ENCODE peak calls at places on chromosomes 11 and 22, in ten cellular contexts. Z is B cell; T is non-pigmented ciliary epithelial cell; X is GM20000; G is GM23338; J is right atrium auricular region; B is kidney; P is stimulated activated CD4-positive, alpha-beta T cell treated with anti-CD3 and anti-CD28 coated beads, Interleukin-4, amount 100 ng/mL, for 48 hours; S is activated naive CD4-positive, alpha-beta T cell treated with Interleukin-2 at 50 U/mL for 16 hours; I is activated CD4-positive, alpha-beta T cell treated with anti-CD3 and anti-CD28 coated beads for 24 hours. R is an unnamed sample.

GRCh38 chr22:41762980-41763779 is 37.3 kb upstream of the CCDC134 start:
- DNase-seq in G (peak), J (no peak), T (no peak), S (peak), Z (peak), P (no peak), B (no peak), I (no peak), X (peak), R (no peak)

GRCh38 chr11:19676508-19677379 is 35.9 kb upstream of the NAV2 start:
- DNase-seq in Z (no peak), J (no peak), G (peak), X (no peak), P (no peak), S (no peak), B (no peak), T (no peak), I (no peak), R (no peak)

GRCh38 chr22:47128216-47129215 is 366.1 kb downstream of the TBC1D22A start:
- DNase-seq in Z (no peak), B (no peak), S (no peak), P (no peak), T (no peak), G (no peak), X (no peak), J (no peak), I (no peak), R (no peak)

GRCh38 chr11:123180574-123180973 is 14.5 kb downstream of the CLMP start:
- DNase-seq in Z (no peak), I (no peak), X (no peak), B (no peak), T (no peak), S (no peak), J (no peak), G (no peak), P (no peak), R (no peak)

GRCh38 chr11:44190883-44191230 is 95.4 kb downstream of the EXT2 start:
- DNase-seq in S (no peak), G (peak), P (no peak), I (no peak), J (no peak), T (no peak), X (no peak), B (no peak), Z (no peak), R (no peak)

GRCh38 chr11:93668171-93668570 is 6.7 kb downstream of the CEP295 start:
- DNase-seq in J (no peak), P (no peak), G (no peak), S (no peak), I (no peak), X (no peak), T (no peak), Z (no peak), B (no peak), R (no peak)

GRCh38 chr22:37807410-37808293 is at the start of gene GCAT:
- DNase-seq in T (peak), P (peak), J (peak), I (peak), B (peak), S (peak), Z (peak), G (peak), X (peak), R (peak)

GRCh38 chr22:38873469-38874411 is 1.7 kb upstream of the CBX6 start:
- DNase-seq in J (peak), Z (no peak), G (no peak), S (peak), X (peak), I (peak), P (peak), T (no peak), B (no peak), R (no peak)

GRCh38 chr11:104487035-104487775 is 323.3 kb upstream of the PDGFD start:
- DNase-seq in T (no peak), B (no peak), S (no peak), I (no peak), X (no peak), J (no peak), G (no peak), Z (no peak), P (no peak), R (peak)

GRCh38 chr11:8597182-8597581 is 3.2 kb upstream of the STK33 start:
- DNase-seq in X (no peak), B (no peak), Z (no peak), J (no peak), S (no peak), G (no peak), P (no peak), T (no peak), I (no peak), R (no peak)

GRCh38 chr22:41919357-41920224 is 4.7 kb upstream of the SHISA8 start:
- DNase-seq in X (peak), I (no peak), S (peak), G (peak), T (no peak), Z (peak), P (peak), B (no peak), J (no peak), R (no peak)

GRCh38 chr22:49767355-49768062 is 60.2 kb downstream of the BRD1 start:
- DNase-seq in B (peak), Z (peak), I (no peak), T (no peak), S (peak), J (no peak), P (no peak), G (peak), X (peak), R (peak)

GRCh38 chr11:24760681-24761080 is 263.8 kb downstream of the LUZP2 start:
- DNase-seq in J (no peak), G (no peak), S (no peak), Z (no peak), I (no peak), T (peak), P (no peak), B (no peak), X (no peak), R (peak)

GRCh38 chr11:58497951-58498350 is 10.0 kb downstream of the OR5B21 start:
- DNase-seq in T (no peak), B (no peak), I (no peak), G (no peak), S (no peak), Z (no peak), X (no peak), P (no peak), J (no peak), R (no peak)

GRCh38 chr22:40928657-40929056 is 22.5 kb upstream of the RBX1 start:
- DNase-seq in G (no peak), T (no peak), X (no peak), B (no peak), P (no peak), I (no peak), S (no peak), Z (no peak), J (no peak), R (no peak)

GRCh38 chr11:76278526-76278925 is 72.2 kb upstream of the WNT11 start:
- DNase-seq in I (no peak), G (no peak), J (no peak), P (no peak), S (no peak), T (no peak), Z (no peak), B (no peak), X (no peak), R (no peak)

GRCh38 chr11:124520253-124520854 is 23.1 kb downstream of the OR8B12 start:
- DNase-seq in B (no peak), S (no peak), J (no peak), P (no peak), G (no peak), I (no peak), X (no peak), Z (no peak), T (no peak), R (no peak)

GRCh38 chr11:117818036-117818858 is 6.3 kb downstream of the FXYD2 start:
- DNase-seq in P (peak), I (no peak), J (no peak), G (no peak), B (peak), S (peak), X (peak), Z (peak), T (no peak), R (no peak)

GRCh38 chr22:49969751-49970527 is 9.4 kb downstream of the PIM3 start:
- DNase-seq in J (no peak), B (peak), S (peak), P (no peak), T (no peak), X (no peak), Z (peak), G (no peak), I (no peak), R (no peak)

GRCh38 chr22:22728382-22728781 is 84.0 kb downstream of the GGTLC2 start:
- DNase-seq in S (no peak), G (no peak), X (no peak), T (no peak), J (no peak), P (no peak), B (no peak), I (no peak), Z (no peak), R (no peak)

GRCh38 chr22:42930810-42931420 is 73.8 kb upstream of the ARFGAP3 start:
- DNase-seq in P (no peak), B (no peak), X (no peak), S (no peak), J (peak), G (no peak), T (no peak), Z (no peak), I (no peak), R (no peak)

GRCh38 chr11:93213622-93214021 is 15.8 kb upstream of the SLC36A4 start:
- DNase-seq in I (no peak), S (no peak), P (no peak), G (no peak), X (no peak), T (no peak), J (no peak), Z (no peak), B (no peak), R (no peak)